ENCODE peak calls at places on chromosome 1, in seven cellular contexts. Z, O, M, V, K, E and N are unnamed samples.

GRCh38 chr1:84771895-84772294 is 81.6 kb upstream of the SSX2IP start:
- DNase-seq in Z (no peak), O (no peak), M (no peak), V (no peak), K (no peak), E (no peak), N (no peak)

GRCh38 chr1:186429017-186429416 is 31.9 kb downstream of the PDC start:
- DNase-seq in Z (no peak), O (no peak), M (no peak), V (no peak), K (no peak), E (no peak), N (no peak)

GRCh38 chr1:198517623-198518022 is 22.9 kb downstream of the ATP6V1G3 start:
- DNase-seq in Z (no peak), O (no peak), M (no peak), V (no peak), K (no peak), E (no peak), N (no peak)

GRCh38 chr1:153928776-153929432 is 6.1 kb upstream of the GATAD2B start:
- DNase-seq in Z (no peak), O (no peak), M (no peak), V (no peak), K (no peak), E (peak; percentile 52), N (peak; percentile 37)

GRCh38 chr1:243748706-243749283 is 101.2 kb downstream of the AKT3 start:
- DNase-seq in Z (no peak), O (peak; percentile 38), M (peak; percentile 73), V (no peak), K (no peak), E (peak; percentile 86), N (peak; percentile 76)

GRCh38 chr1:21007876-21008275 is 168.8 kb downstream of the EIF4G3 start:
- DNase-seq in Z (no peak), O (no peak), M (no peak), V (no peak), K (no peak), E (no peak), N (no peak)

GRCh38 chr1:55214903-55215193 is 316 bp downstream of the USP24 start:
- DNase-seq in Z (peak; percentile 75), O (peak; percentile 49), M (no peak), V (peak; percentile 58), K (peak; percentile 74), E (peak; percentile 66), N (no peak)

GRCh38 chr1:37596182-37596667 is 488 bp upstream of the GNL2 start:
- DNase-seq in Z (no peak), O (no peak), M (no peak), V (no peak), K (no peak), E (peak; percentile 10), N (no peak)

GRCh38 chr1:231964955-231965354 is 338.4 kb downstream of the DISC1 start:
- DNase-seq in Z (no peak), O (no peak), M (no peak), V (no peak), K (no peak), E (peak; percentile 45), N (no peak)

GRCh38 chr1:31004231-31004621 is 61.3 kb downstream of the PUM1 start:
- DNase-seq in Z (no peak), O (no peak), M (no peak), V (no peak), K (no peak), E (no peak), N (no peak)

GRCh38 chr1:150162862-150163706 is 13.4 kb downstream of the PLEKHO1 start:
- DNase-seq in Z (peak; percentile 79), O (peak; percentile 71), M (peak; percentile 70), V (peak; percentile 96), K (no peak), E (peak; percentile 99), N (peak; percentile 99)

GRCh38 chr1:40776236-40777072 is 7.1 kb upstream of the KCNQ4 start:
- DNase-seq in Z (no peak), O (no peak), M (no peak), V (no peak), K (no peak), E (no peak), N (no peak)

GRCh38 chr1:36988311-36988710 is 46.0 kb downstream of the GRIK3 start:
- DNase-seq in Z (no peak), O (no peak), M (no peak), V (no peak), K (no peak), E (no peak), N (no peak)

GRCh38 chr1:10905841-10906655 is 106.4 kb upstream of the TARDBP start:
- DNase-seq in Z (no peak), O (peak; percentile 33), M (no peak), V (no peak), K (no peak), E (no peak), N (no peak)

GRCh38 chr1:6948416-6948815 is 163.2 kb downstream of the CAMTA1 start:
- DNase-seq in Z (no peak), O (peak; percentile 90), M (no peak), V (no peak), K (no peak), E (no peak), N (no peak)

GRCh38 chr1:48878191-48878940 is 101.7 kb upstream of the BEND5 start:
- DNase-seq in Z (no peak), O (no peak), M (peak; percentile 67), V (no peak), K (no peak), E (peak; percentile 91), N (peak; percentile 0)

GRCh38 chr1:78045850-78046778 is at the start of gene GIPC2:
- DNase-seq in Z (peak; percentile 76), O (no peak), M (no peak), V (peak; percentile 55), K (peak; percentile 82), E (peak; percentile 65), N (no peak)

GRCh38 chr1:161185282-161185682 is 8.0 kb upstream of the B4GALT3 start:
- DNase-seq in Z (no peak), O (peak; percentile 80), M (no peak), V (no peak), K (no peak), E (peak; percentile 78), N (peak; percentile 29)

GRCh38 chr1:38962113-38962512 is 20.5 kb upstream of the RHBDL2 start:
- DNase-seq in Z (no peak), O (no peak), M (no peak), V (no peak), K (no peak), E (peak; percentile 77), N (peak; percentile 83)

DNA sequence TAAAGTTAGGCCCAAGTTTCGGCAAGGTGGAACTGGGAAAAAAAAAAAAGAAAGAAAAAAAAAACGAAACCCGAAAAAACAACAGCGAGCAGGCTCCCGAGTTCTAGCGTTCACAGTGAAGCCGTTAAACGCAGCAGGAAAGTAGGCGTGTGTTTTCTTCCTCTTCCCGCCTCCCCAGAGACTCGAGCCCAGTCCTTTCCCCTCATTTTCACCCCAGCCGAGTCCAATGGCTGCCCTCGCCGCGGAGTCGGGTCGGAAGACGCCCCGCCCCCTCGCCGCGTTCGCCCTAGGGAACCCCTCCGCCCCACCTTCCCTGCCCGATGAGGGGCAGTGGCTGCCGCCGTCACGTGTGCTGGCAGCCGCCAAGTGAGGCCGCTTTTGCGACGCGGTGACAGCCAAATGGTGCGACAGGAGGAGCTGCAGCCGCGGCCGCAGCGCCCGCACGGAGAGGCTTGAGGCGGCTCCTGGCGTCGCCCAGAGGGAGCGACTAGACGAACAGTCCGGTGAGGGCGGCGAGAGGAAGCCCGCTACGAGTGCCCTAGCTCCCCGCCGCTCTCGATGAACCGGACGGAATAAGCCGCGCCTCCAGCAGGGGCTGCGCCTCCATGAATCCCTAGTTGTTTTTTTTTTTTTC is at the start of gene PKN2:
- DNase-seq in Z (peak; percentile 97), O (peak; percentile 98), M (peak; percentile 96), V (peak; percentile 99), K (peak; percentile 98), E (peak; percentile 100), N (peak; percentile 98)
- TF ChIP-seq CTCF in Z (peak; percentile 19), O (peak; percentile 36), M (no peak), V (peak; percentile 28), K (no peak), E (peak; percentile 11), N (peak; percentile 49)

GRCh38 chr1:116131866-116132605 is 20.8 kb downstream of the MAB21L3 start:
- DNase-seq in Z (no peak), O (peak; percentile 49), M (peak; percentile 53), V (no peak), K (no peak), E (no peak), N (no peak)

GRCh38 chr1:116130376-116130775 is 19.2 kb downstream of the MAB21L3 start:
- DNase-seq in Z (no peak), O (no peak), M (no peak), V (no peak), K (no peak), E (no peak), N (no peak)

GRCh38 chr1:116131170-116131569 is 20.0 kb downstream of the MAB21L3 start:
- DNase-seq in Z (no peak), O (no peak), M (no peak), V (no peak), K (no peak), E (no peak), N (no peak)

GRCh38 chr1:116133696-116134095 is 22.5 kb downstream of the MAB21L3 start:
- DNase-seq in Z (no peak), O (no peak), M (no peak), V (no peak), K (no peak), E (no peak), N (no peak)

DNA sequence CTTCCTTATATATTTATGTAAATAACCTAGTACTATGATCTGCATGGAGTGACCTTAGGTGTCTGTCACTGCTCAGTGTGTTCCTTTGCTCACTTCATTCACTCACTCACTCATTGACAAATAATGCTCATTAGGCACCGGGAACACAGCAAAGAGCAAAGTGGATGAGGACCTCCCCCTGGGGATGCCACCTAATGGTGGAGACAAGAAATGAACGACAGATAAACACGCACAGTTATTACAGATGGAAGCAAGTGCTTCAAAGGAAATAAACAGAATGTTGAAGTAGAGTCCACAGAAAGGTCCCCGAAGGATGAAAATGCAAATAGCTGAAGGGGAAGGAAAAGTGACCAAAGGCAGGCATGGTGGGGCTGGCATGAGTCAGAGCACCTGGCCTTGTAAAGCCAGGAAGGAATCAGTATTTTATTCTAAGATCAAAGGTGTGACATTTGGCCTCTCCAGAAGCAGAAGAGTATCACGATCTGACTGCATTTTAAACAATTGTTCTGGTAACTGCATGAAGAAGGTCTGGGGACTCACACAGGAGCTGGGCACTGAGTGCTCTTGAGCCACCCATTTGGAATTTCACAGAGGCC is 23.1 kb downstream of the MAB21L3 start:
- DNase-seq in Z (no peak), O (peak; percentile 21), M (no peak), V (no peak), K (no peak), E (peak; percentile 41), N (no peak)
- TF ChIP-seq CTCF in Z (no peak), O (peak; percentile 49), M (no peak), V (peak; percentile 44), K (no peak), E (no peak), N (peak; percentile 66)

DNA sequence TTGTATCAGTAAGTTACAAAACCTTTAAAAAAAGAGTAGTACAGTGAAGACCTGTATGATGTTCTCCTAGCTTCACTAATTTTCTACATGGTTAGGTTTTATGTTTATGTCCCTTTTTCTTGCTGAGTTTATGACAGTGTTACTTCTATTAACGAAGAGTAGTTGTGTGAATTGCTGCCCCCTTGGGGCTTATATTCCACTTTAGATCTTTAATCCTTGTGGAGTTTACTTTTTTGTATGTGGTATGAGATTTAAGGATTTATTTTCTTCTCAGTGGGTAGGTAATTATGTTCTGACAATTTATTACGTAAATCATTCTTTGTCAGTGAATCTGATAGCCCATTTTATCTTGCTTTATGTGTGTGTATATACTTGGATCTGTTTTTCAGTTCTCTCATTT is 14.8 kb downstream of the KCTD3 start:
- DNase-seq in Z (no peak), O (no peak), M (no peak), V (no peak), K (no peak), E (no peak), N (no peak)
- TF ChIP-seq CTCF in Z (no peak), O (no peak), M (no peak), V (no peak), K (no peak), E (no peak), N (peak; percentile 9)

GRCh38 chr1:208242829-208243521 is 1.2 kb downstream of the PLXNA2 start:
- DNase-seq in Z (peak; percentile 56), O (peak; percentile 44), M (no peak), V (no peak), K (peak; percentile 80), E (peak; percentile 74), N (no peak)
- TF ChIP-seq CTCF in Z (peak; percentile 38), O (peak; percentile 37), M (peak; percentile 58), V (peak; percentile 13), K (no peak), E (no peak), N (no peak)